ENCODE peak calls at places on chromosomes 2 and 18, in seven cellular contexts. Y is AG04450; O is IMR-90; R is heart left ventricle; J is spleen; X is CD8-positive, alpha-beta T cell; F is HCT116. Q is an unnamed sample. For H3K9me3, the result is how much of the 10 kb centered on the place peaks cover.

GRCh38 chr2:67848551-67848950 is 214.3 kb downstream of the C1D start:
- DNase-seq in Y (no peak), O (no peak), R (no peak), J (no peak), X (no peak), F (no peak), Q (no peak)

GRCh38 chr2:102049756-102050443 is 58.1 kb downstream of the IL1R2 start:
- DNase-seq in Y (no peak), O (no peak), R (no peak), J (no peak), X (no peak), F (no peak), Q (peak)

GRCh38 chr18:32442575-32442974 is 28.1 kb downstream of the GAREM1 start:
- DNase-seq in Y (no peak), O (no peak), R (no peak), J (no peak), X (no peak), F (no peak), Q (no peak)

GRCh38 chr2:226760412-226761194 is 39.0 kb downstream of the IRS1 start:
- DNase-seq in Y (peak), O (peak), R (no peak), J (no peak), X (no peak), F (peak), Q (no peak)

GRCh38 chr18:35063875-35064274 is 22.7 kb downstream of the MAPRE2 start:
- DNase-seq in Y (no peak), O (no peak), R (no peak), J (no peak), X (no peak), F (no peak), Q (no peak)

GRCh38 chr2:230413465-230413864 is 2.5 kb upstream of the SP100 start:
- DNase-seq in Y (no peak), O (no peak), R (no peak), J (no peak), X (no peak), F (no peak), Q (no peak)

GRCh38 chr2:236968101-236968886 is 117.4 kb upstream of the COPS8 start:
- DNase-seq in Y (no peak), O (no peak), R (no peak), J (peak), X (peak), F (no peak), Q (no peak)

GRCh38 chr2:890791-891190 is 59.9 kb upstream of the SNTG2 start:
- DNase-seq in Y (no peak), O (no peak), R (no peak), J (no peak), X (no peak), F (no peak), Q (no peak)

GRCh38 chr18:13268035-13268700 is 49.6 kb downstream of the LDLRAD4 start:
- DNase-seq in Y (no peak), O (peak), R (peak), J (no peak), X (no peak), F (no peak), Q (no peak)

GRCh38 chr2:62461707-62462106 is 44.3 kb downstream of the TMEM17 start:
- DNase-seq in Y (no peak), O (peak), R (no peak), J (no peak), X (no peak), F (no peak), Q (no peak)

GRCh38 chr2:199461455-199462166 is 3.9 kb upstream of the SATB2 start:
- DNase-seq in Y (no peak), O (no peak), R (no peak), J (peak), X (no peak), F (no peak), Q (no peak)

GRCh38 chr2:144606756-144607498 is 87.0 kb upstream of the ZEB2 start:
- DNase-seq in Y (no peak), O (no peak), R (no peak), J (no peak), X (no peak), F (no peak), Q (no peak)

GRCh38 chr2:166384774-166385173 is 9.0 kb upstream of the SCN9A start:
- DNase-seq in Y (no peak), O (peak), R (no peak), J (no peak), X (no peak), F (no peak), Q (no peak)
- TF ChIP-seq CTCF in Y (peak), O (peak), R (no peak), J (peak), X (peak), F (no peak), Q (peak)

DNA sequence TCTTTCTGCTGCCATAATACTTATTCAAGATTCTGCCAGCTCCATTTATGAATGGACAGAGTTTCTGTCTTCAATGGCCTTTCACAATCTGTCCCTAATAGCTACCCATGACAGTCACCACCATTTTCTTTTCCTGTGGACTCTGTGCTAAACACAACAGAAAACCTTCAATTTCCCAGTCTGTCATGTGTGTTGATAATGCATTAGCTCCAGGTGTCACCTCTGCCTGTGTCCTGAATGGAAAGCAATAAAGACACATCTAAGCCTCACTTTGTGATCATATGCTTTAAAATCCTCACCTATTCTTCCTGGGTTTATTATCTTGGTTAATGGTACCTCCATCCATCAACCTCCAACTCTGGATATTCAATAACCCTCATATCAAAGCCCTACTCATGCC is 772.2 kb downstream of the DCDC2C start:
- DNase-seq in Y (no peak), O (no peak), R (no peak), J (no peak), X (no peak), F (no peak), Q (no peak)
- H3K9me3 ChIP-seq in Y (under half), O (under half), R (under half), J (under half), X (under half), F (under half), Q (under half)

DNA sequence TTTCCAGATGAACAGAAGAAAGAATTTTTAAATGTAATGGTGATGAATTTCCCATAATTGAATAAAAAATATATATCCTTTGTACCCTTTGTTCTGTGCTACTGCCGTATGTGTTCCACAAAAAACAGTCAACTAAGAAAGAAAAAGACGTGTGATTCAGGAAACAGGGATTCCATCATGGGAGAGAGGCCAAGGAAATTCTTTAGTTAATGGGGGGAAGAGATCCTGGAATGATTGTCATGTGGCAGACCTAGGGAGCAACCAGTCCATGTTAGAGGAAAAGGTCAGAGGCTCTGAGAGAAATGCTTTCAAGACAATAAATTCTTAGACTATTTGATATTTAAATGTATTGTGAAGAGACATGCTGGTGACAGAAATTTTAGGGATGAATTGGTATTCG is 76.6 kb downstream of the CPO start:
- DNase-seq in Y (no peak), O (no peak), R (no peak), J (no peak), X (no peak), F (no peak), Q (no peak)
- TF ChIP-seq CTCF in Y (no peak), O (no peak), R (no peak), J (no peak), X (no peak), F (no peak), Q (no peak)

GRCh38 chr2:70679244-70679643 is 88.8 kb downstream of the ADD2 start:
- DNase-seq in Y (no peak), O (no peak), R (no peak), J (peak), X (no peak), F (no peak), Q (no peak)
- H3K9me3 ChIP-seq in Y (under half), O (under half), R (under half), J (under half), X (under half), F (under half), Q (under half)

GRCh38 chr2:30078521-30078920 is 68.3 kb upstream of the YPEL5 start:
- DNase-seq in Y (no peak), O (peak), R (no peak), J (no peak), X (no peak), F (no peak), Q (no peak)
- TF ChIP-seq CTCF in Y (no peak), O (no peak), R (no peak), J (no peak), X (no peak), F (no peak), Q (no peak)

GRCh38 chr2:22525676-22526075 is 859.3 kb upstream of the KLHL29 start:
- DNase-seq in Y (no peak), O (no peak), R (no peak), J (no peak), X (no peak), F (no peak), Q (no peak)

GRCh38 chr2:22517141-22517540 is 867.8 kb upstream of the KLHL29 start:
- DNase-seq in Y (no peak), O (no peak), R (no peak), J (no peak), X (no peak), F (no peak), Q (no peak)

GRCh38 chr2:22521620-22522019 is 863.4 kb upstream of the KLHL29 start:
- DNase-seq in Y (no peak), O (no peak), R (no peak), J (no peak), X (no peak), F (no peak), Q (no peak)

GRCh38 chr2:22520337-22521288 is 864.4 kb upstream of the KLHL29 start:
- DNase-seq in Y (no peak), O (no peak), R (no peak), J (no peak), X (no peak), F (no peak), Q (no peak)
- H3K9me3 ChIP-seq in Y (under half), O (under half), R (under half), J (under half), X (under half), F (under half), Q (under half)

GRCh38 chr2:44719564-44719963 is 221.9 kb upstream of the SIX3 start:
- DNase-seq in Y (no peak), O (no peak), R (no peak), J (no peak), X (no peak), F (no peak), Q (no peak)

GRCh38 chr2:44713170-44713569 is 228.3 kb upstream of the SIX3 start:
- DNase-seq in Y (no peak), O (no peak), R (no peak), J (peak), X (no peak), F (no peak), Q (no peak)

GRCh38 chr2:44718431-44718830 is 223.1 kb upstream of the SIX3 start:
- DNase-seq in Y (no peak), O (no peak), R (no peak), J (no peak), X (no peak), F (no peak), Q (no peak)

GRCh38 chr2:44716131-44716530 is 225.4 kb upstream of the SIX3 start:
- DNase-seq in Y (no peak), O (no peak), R (no peak), J (no peak), X (no peak), F (no peak), Q (no peak)

GRCh38 chr2:44715671-44716077 is 225.8 kb upstream of the SIX3 start:
- DNase-seq in Y (no peak), O (peak), R (no peak), J (no peak), X (no peak), F (peak), Q (no peak)
- TF ChIP-seq CTCF in Y (peak), O (peak), R (peak), J (no peak), X (no peak), F (peak), Q (no peak)

GRCh38 chr2:204437334-204437733 is 107.9 kb upstream of the PARD3B start:
- DNase-seq in Y (no peak), O (no peak), R (no peak), J (no peak), X (no peak), F (no peak), Q (no peak)

GRCh38 chr2:204432196-204432595 is 113.1 kb upstream of the PARD3B start:
- DNase-seq in Y (no peak), O (no peak), R (no peak), J (no peak), X (no peak), F (no peak), Q (no peak)

GRCh38 chr2:204434660-204435462 is 110.4 kb upstream of the PARD3B start:
- DNase-seq in Y (no peak), O (peak), R (no peak), J (no peak), X (no peak), F (no peak), Q (no peak)

GRCh38 chr2:204437815-204438766 is 107.2 kb upstream of the PARD3B start:
- DNase-seq in Y (no peak), O (no peak), R (no peak), J (no peak), X (no peak), F (no peak), Q (no peak)

DNA sequence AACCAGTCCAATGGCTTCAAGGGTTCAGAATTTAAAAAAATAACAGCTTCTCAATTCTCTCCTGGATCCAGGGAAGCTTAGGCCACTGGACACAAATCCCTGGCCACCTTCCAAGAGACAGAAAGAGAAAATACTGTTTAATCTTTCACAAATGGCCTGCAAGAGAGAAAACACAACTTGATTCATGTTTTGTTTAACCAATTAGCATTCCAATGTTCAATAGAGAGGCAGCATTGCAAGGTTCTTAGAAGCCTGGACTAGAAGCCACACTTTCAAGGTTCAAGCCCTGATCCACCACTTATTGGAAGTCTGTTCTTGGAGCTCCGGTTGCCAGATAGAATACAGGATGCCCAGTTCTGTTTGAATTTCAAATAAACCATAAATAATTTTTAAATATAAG is 109.0 kb upstream of the PARD3B start:
- DNase-seq in Y (no peak), O (peak), R (no peak), J (no peak), X (no peak), F (no peak), Q (no peak)
- H3K9me3 ChIP-seq in Y (under half), O (under half), R (under half), J (under half), X (under half), F (under half), Q (under half)